ENCODE peak calls at places on chromosome 21, in four cellular contexts. V is fibroblast of lung, I is IMR-90, Q is MM.1S. E is an unnamed sample.

GRCh38 chr21:14582934-14583628 is 37.0 kb upstream of the SAMSN1 start:
- DNase-seq in Q (no peak), I (no peak), V (no peak), E (no peak)

GRCh38 chr21:27149034-27149433 is 182.1 kb upstream of the ADAMTS5 start:
- DNase-seq in Q (no peak), I (peak), V (no peak), E (no peak)

GRCh38 chr21:29334717-29335428 is 36.2 kb downstream of the BACH1 start:
- DNase-seq in Q (no peak), I (peak), V (peak), E (no peak)

GRCh38 chr21:31576428-31576827 is 83.1 kb upstream of the SOD1 start:
- DNase-seq in V (no peak), Q (no peak), I (no peak), E (no peak)

GRCh38 chr21:28213221-28213620 is 779.5 kb downstream of the LTN1 start:
- DNase-seq in I (no peak), Q (no peak), V (no peak), E (no peak)

GRCh38 chr21:29072873-29073221 is 601 bp downstream of the CCT8 start:
- DNase-seq in Q (peak), I (peak), V (peak), E (peak)

GRCh38 chr21:16533692-16534407 is 804.1 kb downstream of the USP25 start:
- DNase-seq in V (no peak), I (no peak), Q (no peak), E (no peak)

GRCh38 chr21:29258626-29259335 is 39.9 kb upstream of the BACH1 start:
- DNase-seq in I (peak), V (peak), Q (no peak), E (no peak)

GRCh38 chr21:33971492-33972013 is 55.9 kb upstream of the ATP5PO start:
- DNase-seq in Q (no peak), I (peak), V (no peak), E (no peak)

GRCh38 chr21:25561668-25562641 is 45.3 kb downstream of the MRPL39 start:
- DNase-seq in V (peak), Q (peak), I (peak), E (peak)

GRCh38 chr21:30434033-30434631 is 4.1 kb downstream of the KRTAP13-4 start:
- DNase-seq in Q (peak), I (no peak), V (peak), E (peak)

GRCh38 chr21:37916795-37917142 is 512 bp upstream of the KCNJ6 start:
- DNase-seq in I (no peak), V (no peak), Q (no peak), E (no peak)

GRCh38 chr21:36647279-36648093 is 51.4 kb upstream of the SIM2 start:
- DNase-seq in Q (no peak), I (peak), V (peak), E (no peak)

GRCh38 chr21:17071093-17071492 is 441.8 kb upstream of the CXADR start:
- DNase-seq in Q (no peak), V (no peak), I (no peak), E (no peak)

GRCh38 chr21:33259995-33260394 is 6.2 kb upstream of the IL10RB start:
- DNase-seq in Q (peak), I (no peak), V (no peak), E (no peak)

GRCh38 chr21:42974832-42975820 is 764 bp downstream of the PKNOX1 start:
- DNase-seq in V (peak), I (peak), Q (peak), E (peak)

GRCh38 chr21:42971897-42972275 is 2.5 kb upstream of the PKNOX1 start:
- DNase-seq in V (no peak), Q (no peak), I (no peak), E (no peak)

GRCh38 chr21:42973309-42973990 is 912 bp upstream of the PKNOX1 start:
- DNase-seq in I (no peak), Q (no peak), V (no peak), E (no peak)

GRCh38 chr21:42973991-42974831 is at the start of gene PKNOX1:
- DNase-seq in I (peak), V (peak), Q (peak), E (peak)

GRCh38 chr21:42975886-42976608 is 1.7 kb downstream of the PKNOX1 start:
- DNase-seq in Q (no peak), V (peak), I (no peak), E (peak)
- H2AFZ ChIP-seq in Q (no peak), V (no peak), I (no peak), E (no peak)

GRCh38 chr21:38994014-38994413 is 188.3 kb downstream of the ETS2 start:
- DNase-seq in V (no peak), Q (no peak), I (no peak), E (no peak)
- H3K9ac ChIP-seq in V (no peak), Q (no peak), I (peak), E (no peak)

GRCh38 chr21:42468511-42469131 is 27.4 kb downstream of the RSPH1 start:
- DNase-seq in Q (no peak), V (no peak), I (no peak), E (no peak)

GRCh38 chr21:42467613-42467983 is 28.4 kb downstream of the RSPH1 start:
- DNase-seq in V (no peak), Q (no peak), I (no peak), E (no peak)

GRCh38 chr21:42469272-42469671 is 26.8 kb downstream of the RSPH1 start:
- DNase-seq in I (no peak), Q (peak), V (no peak), E (no peak)

GRCh38 chr21:42465008-42465878 is 30.8 kb downstream of the RSPH1 start:
- DNase-seq in I (no peak), V (no peak), Q (peak), E (peak)

GRCh38 chr21:42466700-42467612 is 29.1 kb downstream of the RSPH1 start:
- DNase-seq in V (peak), Q (peak), I (peak), E (peak)
- H2AFZ ChIP-seq in V (no peak), Q (no peak), I (no peak), E (peak)

DNA sequence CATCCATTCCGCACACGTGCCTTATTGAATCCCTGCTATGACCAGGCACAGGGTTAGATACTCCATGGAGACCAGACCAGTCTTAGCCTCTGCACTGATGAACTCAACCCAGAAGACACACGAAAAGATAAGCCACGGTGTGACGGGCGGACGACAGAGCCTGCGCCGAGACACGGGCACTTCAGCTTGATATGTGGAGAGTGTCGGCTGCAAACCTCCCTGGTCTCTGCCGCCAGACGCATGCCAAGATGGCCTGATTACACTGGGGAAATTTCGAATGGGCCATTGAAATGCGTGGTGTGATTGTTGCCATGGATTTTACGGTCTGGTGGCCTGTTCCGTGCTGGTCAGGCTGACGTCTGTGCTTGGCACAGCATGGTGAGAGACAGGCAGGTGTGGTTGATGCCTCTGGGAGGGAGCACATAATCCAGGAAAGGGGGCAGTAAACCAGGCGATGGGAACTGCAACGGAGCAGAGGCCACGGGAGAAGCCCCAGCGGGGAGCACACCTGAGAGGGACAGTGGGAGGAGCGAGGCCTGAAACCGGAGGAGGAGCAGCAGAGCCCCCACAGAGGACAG is 105.6 kb upstream of the TMPRSS2 start:
- DNase-seq in Q (no peak), I (no peak), V (no peak), E (no peak)
- H3K9ac ChIP-seq in Q (no peak), I (no peak), V (no peak), E (no peak)

GRCh38 chr21:35528109-35529042 is 479.3 kb upstream of the RUNX1 start:
- DNase-seq in V (peak), Q (no peak), I (peak), E (no peak)
- H2AFZ ChIP-seq in V (peak), Q (peak), I (peak), E (peak)

GRCh38 chr21:42534361-42534900 is 20.8 kb downstream of the SLC37A1 start:
- DNase-seq in Q (no peak), V (no peak), I (no peak), E (peak)

GRCh38 chr21:42537106-42537742 is 23.6 kb downstream of the SLC37A1 start:
- DNase-seq in I (no peak), Q (peak), V (peak), E (peak)

GRCh38 chr21:42536601-42537000 is 22.9 kb downstream of the SLC37A1 start:
- DNase-seq in V (no peak), I (no peak), Q (no peak), E (no peak)

GRCh38 chr21:42534901-42535378 is 21.3 kb downstream of the SLC37A1 start:
- DNase-seq in Q (no peak), V (no peak), I (no peak), E (peak)

DNA sequence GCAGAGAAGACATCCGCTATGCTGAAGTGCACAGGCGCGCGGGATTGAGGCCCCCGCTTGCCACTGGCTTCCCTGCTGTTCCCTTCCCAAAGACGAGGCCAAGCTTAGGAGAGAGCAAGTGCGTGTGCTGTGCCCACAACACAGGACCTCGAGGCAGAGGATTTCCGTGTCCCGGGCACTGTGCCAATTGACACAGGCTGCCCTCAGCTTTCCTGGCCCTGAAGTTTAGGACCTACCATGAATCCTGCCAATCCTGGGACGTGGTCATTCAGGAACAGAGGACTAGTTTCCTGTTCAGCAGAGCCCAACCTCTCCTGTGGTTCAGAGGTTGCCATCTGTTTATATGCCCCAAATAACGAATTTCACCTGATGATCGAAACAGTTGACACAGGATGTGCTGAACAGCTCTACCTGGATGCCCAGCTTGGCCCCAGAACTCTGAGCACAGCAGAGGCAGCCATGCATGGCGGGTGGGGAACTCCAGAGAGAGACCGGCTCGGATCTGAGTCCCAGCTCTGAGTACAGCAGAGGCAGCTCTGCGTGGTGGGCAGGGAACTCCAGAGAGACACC is 22.0 kb downstream of the SLC37A1 start:
- DNase-seq in V (no peak), Q (no peak), I (no peak), E (peak)
- H3K9ac ChIP-seq in V (no peak), Q (no peak), I (no peak), E (peak)

GRCh38 chr21:41907496-41908258 is 28.5 kb upstream of the PRDM15 start:
- DNase-seq in V (no peak), I (no peak), Q (no peak), E (no peak)
- H2AFZ ChIP-seq in V (no peak), I (no peak), Q (no peak), E (no peak)

GRCh38 chr21:44929799-44930542 is 9.3 kb upstream of the ITGB2 start:
- DNase-seq in V (no peak), Q (no peak), I (no peak), E (peak)
- H3K9ac ChIP-seq in V (no peak), Q (no peak), I (no peak), E (peak)

GRCh38 chr21:41121785-41122415 is 46.1 kb upstream of the BACE2 start:
- DNase-seq in I (peak), V (peak), Q (peak), E (peak)
- H2AFZ ChIP-seq in I (peak), V (no peak), Q (peak), E (no peak)